ENCODE peak calls at places on chromosomes 4 and X, in nine cellular contexts. K, X, R, T, G, S, C, V and E are unnamed samples.

GRCh38 chr4:37651781-37652377 is 34.3 kb downstream of the RELL1 start:
- DNase-seq in K (no peak), X (no peak), R (no peak), T (no peak), G (no peak), S (no peak), C (no peak), V (no peak), E (no peak)

GRCh38 chrX:791479-792034 is 161.0 kb downstream of the SHOX start:
- DNase-seq in K (no peak), X (no peak), R (no peak), T (no peak), G (no peak), S (no peak), C (no peak), V (no peak), E (no peak)

GRCh38 chr4:183335369-183335940 is 13.2 kb upstream of the CLDN24 start:
- DNase-seq in K (no peak), X (no peak), R (no peak), T (peak), G (peak), S (peak), C (no peak), V (no peak), E (peak)

GRCh38 chr4:87228561-87228860 is 8.1 kb upstream of the KLHL8 start:
- DNase-seq in K (no peak), X (no peak), R (no peak), T (no peak), G (no peak), S (no peak), C (no peak), V (no peak), E (no peak)

GRCh38 chr4:40481977-40482376 is 146.8 kb downstream of the CHRNA9 start:
- DNase-seq in K (no peak), X (no peak), R (no peak), T (no peak), G (no peak), S (no peak), C (no peak), V (no peak), E (no peak)

GRCh38 chr4:98838977-98839618 is 89.8 kb downstream of the EIF4E start:
- DNase-seq in K (no peak), X (no peak), R (no peak), T (no peak), G (peak), S (peak), C (no peak), V (no peak), E (peak)

GRCh38 chr4:1234296-1234695 is 14.6 kb downstream of the CTBP1 start:
- DNase-seq in K (no peak), X (no peak), R (no peak), T (no peak), G (no peak), S (peak), C (peak), V (no peak), E (no peak)

GRCh38 chr4:91325495-91325894 is 978.3 kb upstream of the GRID2 start:
- DNase-seq in K (no peak), X (no peak), R (no peak), T (peak), G (no peak), S (no peak), C (no peak), V (no peak), E (peak)

GRCh38 chrX:151902813-151903591 is 9.7 kb upstream of the MAGEA4 start:
- DNase-seq in K (no peak), X (no peak), R (no peak), T (peak), G (peak), S (peak), C (no peak), V (peak), E (peak)

GRCh38 chr4:32985256-32985655 is 2265.1 kb downstream of the PCDH7 start:
- DNase-seq in K (no peak), X (no peak), R (no peak), T (peak), G (no peak), S (no peak), C (no peak), V (no peak), E (peak)

GRCh38 chr4:60934896-60935295 is 265.2 kb upstream of the ADGRL3 start:
- DNase-seq in K (no peak), X (no peak), R (no peak), T (no peak), G (no peak), S (no peak), C (no peak), V (no peak), E (no peak)

GRCh38 chr4:10364194-10364593 is 93.0 kb downstream of the ZNF518B start:
- DNase-seq in K (no peak), X (no peak), R (no peak), T (no peak), G (no peak), S (no peak), C (no peak), V (no peak), E (no peak)

GRCh38 chr4:87844476-87844875 is 11.7 kb downstream of the MEPE start:
- DNase-seq in K (no peak), X (no peak), R (no peak), T (no peak), G (no peak), S (no peak), C (no peak), V (no peak), E (peak)

GRCh38 chr4:77418333-77418732 is 187.3 kb upstream of the CXCL13 start:
- DNase-seq in K (no peak), X (no peak), R (no peak), T (no peak), G (no peak), S (no peak), C (no peak), V (no peak), E (peak)

GRCh38 chr4:76279462-76279861 is 27.1 kb upstream of the STBD1 start:
- DNase-seq in K (no peak), X (no peak), R (no peak), T (no peak), G (no peak), S (no peak), C (no peak), V (no peak), E (no peak)

GRCh38 chr4:155820887-155821529 is 45.1 kb downstream of the ASIC5 start:
- DNase-seq in K (no peak), X (no peak), R (no peak), T (no peak), G (no peak), S (no peak), C (no peak), V (no peak), E (no peak)

GRCh38 chrX:9291666-9292065 is 173.2 kb upstream of the TBL1X start:
- DNase-seq in K (no peak), X (no peak), R (no peak), T (no peak), G (no peak), S (no peak), C (no peak), V (no peak), E (no peak)

GRCh38 chr4:147378780-147379179 is 102.1 kb upstream of the EDNRA start:
- DNase-seq in K (no peak), X (no peak), R (no peak), T (no peak), G (no peak), S (no peak), C (no peak), V (no peak), E (no peak)

GRCh38 chrX:43882294-43882681 is at the start of gene MAOB:
- DNase-seq in K (no peak), X (no peak), R (no peak), T (no peak), G (peak), S (no peak), C (no peak), V (no peak), E (no peak)

GRCh38 chrX:52558140-52558539 is 41.3 kb upstream of the XAGE1B start:
- DNase-seq in K (no peak), X (no peak), R (no peak), T (no peak), G (no peak), S (no peak), C (no peak), V (no peak), E (no peak)

GRCh38 chrX:70979136-70979762 is 48.4 kb upstream of the SLC7A3 start:
- DNase-seq in K (no peak), X (no peak), R (no peak), T (peak), G (peak), S (peak), C (no peak), V (no peak), E (peak)

GRCh38 chr4:56255820-56256219 is 131.5 kb downstream of the AASDH start:
- DNase-seq in K (no peak), X (no peak), R (no peak), T (no peak), G (no peak), S (no peak), C (no peak), V (no peak), E (no peak)

GRCh38 chr4:85127653-85128052 is 161.2 kb upstream of the WDFY3 start:
- DNase-seq in K (no peak), X (no peak), R (no peak), T (peak), G (peak), S (no peak), C (no peak), V (no peak), E (peak)